ENCODE peak calls at places on chromosomes 6 and 20, in six cellular contexts. One of them, this sample, is unnamed.

GRCh38 chr20:49272654-49273053 is 5.2 kb downstream of the ZNFX1 start:
- DNase-seq in IMR-90: no peak
- DNase-seq in mammary epithelial cell: no peak
- DNase-seq in neural progenitor cell: no peak
- DNase-seq in A549: no peak
- DNase-seq in neuronal stem cell: no peak
- DNase-seq in this sample: no peak

GRCh38 chr20:36845288-36845969 is 30.5 kb upstream of the TLDC2 start:
- DNase-seq in neural progenitor cell: peak; percentile 32
- DNase-seq in neuronal stem cell: no peak
- DNase-seq in mammary epithelial cell: no peak
- DNase-seq in A549: no peak
- DNase-seq in IMR-90: no peak
- DNase-seq in this sample: peak; percentile 88

GRCh38 chr6:26025047-26025893 is 62.0 kb upstream of the HFE start:
- DNase-seq in neural progenitor cell: no peak
- DNase-seq in IMR-90: peak; percentile 91
- DNase-seq in neuronal stem cell: no peak
- DNase-seq in mammary epithelial cell: peak; percentile 61
- DNase-seq in A549: no peak
- DNase-seq in this sample: no peak

GRCh38 chr6:110342759-110343158 is 15.4 kb downstream of the METTL24 start:
- DNase-seq in IMR-90: no peak
- DNase-seq in neuronal stem cell: no peak
- DNase-seq in neural progenitor cell: no peak
- DNase-seq in A549: no peak
- DNase-seq in mammary epithelial cell: peak; percentile 5
- DNase-seq in this sample: no peak

GRCh38 chr6:154408906-154409500 is 52.4 kb upstream of the IPCEF1 start:
- DNase-seq in neural progenitor cell: no peak
- DNase-seq in mammary epithelial cell: no peak
- DNase-seq in A549: peak; percentile 43
- DNase-seq in IMR-90: peak; percentile 66
- DNase-seq in neuronal stem cell: no peak
- DNase-seq in this sample: peak; percentile 63

GRCh38 chr20:10236540-10237533 is 18.2 kb downstream of the SNAP25 start:
- DNase-seq in mammary epithelial cell: no peak
- DNase-seq in IMR-90: no peak
- DNase-seq in neuronal stem cell: no peak
- DNase-seq in neural progenitor cell: no peak
- DNase-seq in A549: no peak
- DNase-seq in this sample: no peak

GRCh38 chr6:135311446-135312200 is 130.5 kb downstream of the MYB start:
- DNase-seq in mammary epithelial cell: no peak
- DNase-seq in neuronal stem cell: no peak
- DNase-seq in neural progenitor cell: no peak
- DNase-seq in A549: no peak
- DNase-seq in IMR-90: no peak
- DNase-seq in this sample: no peak

GRCh38 chr20:44142416-44142815 is 44.6 kb downstream of the JPH2 start:
- DNase-seq in mammary epithelial cell: no peak
- DNase-seq in A549: no peak
- DNase-seq in neuronal stem cell: no peak
- DNase-seq in IMR-90: peak; percentile 50
- DNase-seq in neural progenitor cell: no peak
- DNase-seq in this sample: no peak

GRCh38 chr20:50528804-50529351 is 18.7 kb downstream of the PTPN1 start:
- DNase-seq in IMR-90: peak; percentile 39
- DNase-seq in A549: no peak
- DNase-seq in neuronal stem cell: no peak
- DNase-seq in mammary epithelial cell: no peak
- DNase-seq in neural progenitor cell: no peak
- DNase-seq in this sample: no peak

GRCh38 chr20:51487076-51487475 is 55.4 kb downstream of the NFATC2 start:
- DNase-seq in neuronal stem cell: no peak
- DNase-seq in IMR-90: no peak
- DNase-seq in A549: no peak
- DNase-seq in mammary epithelial cell: no peak
- DNase-seq in neural progenitor cell: peak; percentile 24
- DNase-seq in this sample: no peak

GRCh38 chr6:136753624-136754023 is 38.7 kb downstream of the MAP3K5 start:
- DNase-seq in mammary epithelial cell: peak; percentile 64
- DNase-seq in IMR-90: no peak
- DNase-seq in neuronal stem cell: no peak
- DNase-seq in neural progenitor cell: no peak
- DNase-seq in A549: no peak
- DNase-seq in this sample: no peak

GRCh38 chr6:102749210-102749971 is 1355.9 kb downstream of the GRIK2 start:
- DNase-seq in A549: no peak
- DNase-seq in neuronal stem cell: no peak
- DNase-seq in mammary epithelial cell: no peak
- DNase-seq in neural progenitor cell: no peak
- DNase-seq in IMR-90: no peak
- DNase-seq in this sample: no peak

GRCh38 chr20:41411458-41411857 is 44.8 kb upstream of the EMILIN3 start:
- DNase-seq in neuronal stem cell: no peak
- DNase-seq in IMR-90: peak; percentile 28
- DNase-seq in mammary epithelial cell: peak; percentile 5
- DNase-seq in A549: no peak
- DNase-seq in neural progenitor cell: peak; percentile 18
- DNase-seq in this sample: peak; percentile 79

GRCh38 chr6:105993769-105994521 is 92.2 kb upstream of the PRDM1 start:
- DNase-seq in IMR-90: peak; percentile 45
- DNase-seq in A549: no peak
- DNase-seq in neural progenitor cell: peak; percentile 63
- DNase-seq in mammary epithelial cell: no peak
- DNase-seq in neuronal stem cell: peak; percentile 37
- DNase-seq in this sample: no peak

GRCh38 chr20:38392356-38392755 is 42.8 kb downstream of the SNHG17 start:
- DNase-seq in IMR-90: no peak
- DNase-seq in neuronal stem cell: no peak
- DNase-seq in A549: no peak
- DNase-seq in mammary epithelial cell: no peak
- DNase-seq in neural progenitor cell: no peak
- DNase-seq in this sample: peak; percentile 55

GRCh38 chr20:9515211-9515580 is 806 bp downstream of the LAMP5 start:
- DNase-seq in IMR-90: no peak
- DNase-seq in mammary epithelial cell: no peak
- DNase-seq in neuronal stem cell: no peak
- DNase-seq in neural progenitor cell: no peak
- DNase-seq in A549: no peak
- DNase-seq in this sample: no peak

GRCh38 chr20:33370296-33370695 is 31.0 kb downstream of the CDK5RAP1 start:
- DNase-seq in IMR-90: no peak
- DNase-seq in mammary epithelial cell: no peak
- DNase-seq in neuronal stem cell: no peak
- DNase-seq in neural progenitor cell: no peak
- DNase-seq in A549: no peak
- DNase-seq in this sample: no peak

GRCh38 chr20:8339313-8339712 is 207.2 kb downstream of the PLCB1 start:
- DNase-seq in IMR-90: no peak
- DNase-seq in neural progenitor cell: no peak
- DNase-seq in A549: no peak
- DNase-seq in neuronal stem cell: no peak
- DNase-seq in mammary epithelial cell: no peak
- DNase-seq in this sample: no peak

GRCh38 chr20:42530855-42531674 is 658.6 kb downstream of the PTPRT start:
- DNase-seq in mammary epithelial cell: no peak
- DNase-seq in neuronal stem cell: peak; percentile 26
- DNase-seq in IMR-90: no peak
- DNase-seq in neural progenitor cell: peak; percentile 60
- DNase-seq in A549: peak; percentile 11
- DNase-seq in this sample: peak; percentile 78

GRCh38 chr20:38117635-38118034 is 47.4 kb downstream of the TGM2 start:
- DNase-seq in IMR-90: peak; percentile 66
- DNase-seq in neural progenitor cell: no peak
- DNase-seq in A549: no peak
- DNase-seq in neuronal stem cell: no peak
- DNase-seq in mammary epithelial cell: peak; percentile 87
- DNase-seq in this sample: no peak

GRCh38 chr6:24981385-24981758 is 45.6 kb upstream of the RIPOR2 start:
- DNase-seq in mammary epithelial cell: no peak
- DNase-seq in neural progenitor cell: peak; percentile 18
- DNase-seq in neuronal stem cell: no peak
- DNase-seq in A549: no peak
- DNase-seq in IMR-90: peak; percentile 49
- DNase-seq in this sample: no peak

GRCh38 chr6:131013495-131013894 is 49.5 kb downstream of the EPB41L2 start:
- DNase-seq in neuronal stem cell: no peak
- DNase-seq in mammary epithelial cell: peak; percentile 33
- DNase-seq in IMR-90: peak; percentile 88
- DNase-seq in A549: no peak
- DNase-seq in neural progenitor cell: no peak
- DNase-seq in this sample: no peak

GRCh38 chr6:65448806-65449397 is 258.1 kb downstream of the EYS start:
- DNase-seq in neural progenitor cell: no peak
- DNase-seq in IMR-90: no peak
- DNase-seq in mammary epithelial cell: no peak
- DNase-seq in A549: no peak
- DNase-seq in neuronal stem cell: no peak
- DNase-seq in this sample: no peak

GRCh38 chr20:38143646-38144554 is 21.2 kb downstream of the TGM2 start:
- DNase-seq in IMR-90: peak; percentile 95
- DNase-seq in neuronal stem cell: no peak
- DNase-seq in mammary epithelial cell: peak; percentile 97
- DNase-seq in A549: peak; percentile 63
- DNase-seq in neural progenitor cell: no peak
- DNase-seq in this sample: no peak

DNA sequence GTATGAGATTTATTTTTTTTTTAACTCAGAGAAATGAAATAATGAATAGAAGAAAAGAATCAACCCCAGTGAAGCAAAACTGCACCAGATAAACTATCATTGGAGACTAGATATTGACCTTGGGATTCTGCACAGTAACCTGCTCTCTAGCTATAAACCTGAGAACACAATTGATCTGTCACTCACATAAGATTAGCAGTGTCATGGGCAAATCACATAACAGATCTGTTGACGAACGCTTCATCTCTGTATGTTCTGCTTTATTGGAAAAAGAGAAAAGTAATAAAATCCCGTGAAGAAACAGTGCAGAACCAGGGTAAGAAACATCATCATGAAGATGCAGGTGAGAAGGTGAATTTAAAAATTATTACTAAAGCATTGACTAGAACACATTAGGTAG is 52.8 kb upstream of the RGS17 start:
- DNase-seq in neuronal stem cell: no peak
- DNase-seq in neural progenitor cell: no peak
- DNase-seq in A549: no peak
- DNase-seq in mammary epithelial cell: no peak
- DNase-seq in IMR-90: no peak
- DNase-seq in this sample: no peak
- H3K27ac ChIP-seq in neuronal stem cell: no peak overlapping the region
- H3K27ac ChIP-seq in neural progenitor cell: no peak overlapping the region
- H3K27ac ChIP-seq in A549: no peak overlapping the region
- H3K27ac ChIP-seq in mammary epithelial cell: no peak overlapping the region
- H3K27ac ChIP-seq in IMR-90: no peak overlapping the region
- H3K27ac ChIP-seq in this sample: no peak overlapping the region

GRCh38 chr6:37137201-37137880 is 32.6 kb upstream of the PIM1 start:
- DNase-seq in IMR-90: peak; percentile 99
- DNase-seq in neural progenitor cell: peak; percentile 93
- DNase-seq in neuronal stem cell: peak; percentile 92
- DNase-seq in A549: peak; percentile 85
- DNase-seq in mammary epithelial cell: peak; percentile 96
- DNase-seq in this sample: no peak
- H3K4me1 ChIP-seq in IMR-90: peaks cover 46% of the 10 kb centered on the region
- H3K4me1 ChIP-seq in neural progenitor cell: peaks cover 41% of the 10 kb centered on the region
- H3K4me1 ChIP-seq in neuronal stem cell: peaks cover 30% of the 10 kb centered on the region
- H3K4me1 ChIP-seq in A549: peaks cover 81% of the 10 kb centered on the region
- H3K4me1 ChIP-seq in mammary epithelial cell: peaks cover 44% of the 10 kb centered on the region
- H3K4me1 ChIP-seq in this sample: no peaks in the 10 kb centered on the region

GRCh38 chr6:142693446-142693845 is 251.5 kb downstream of the HIVEP2 start:
- DNase-seq in neural progenitor cell: no peak
- DNase-seq in neuronal stem cell: no peak
- DNase-seq in IMR-90: peak; percentile 68
- DNase-seq in A549: no peak
- DNase-seq in mammary epithelial cell: peak; percentile 37
- DNase-seq in this sample: no peak
- H3K4me2 ChIP-seq in neural progenitor cell: peak overlapping the region; percentile 48
- H3K4me2 ChIP-seq in neuronal stem cell: no peak overlapping the region
- H3K4me2 ChIP-seq in IMR-90: peak overlapping the region; percentile 21
- H3K4me2 ChIP-seq in A549: no peak overlapping the region
- H3K4me2 ChIP-seq in mammary epithelial cell: no peak overlapping the region
- H3K4me2 ChIP-seq in this sample: no peak overlapping the region

DNA sequence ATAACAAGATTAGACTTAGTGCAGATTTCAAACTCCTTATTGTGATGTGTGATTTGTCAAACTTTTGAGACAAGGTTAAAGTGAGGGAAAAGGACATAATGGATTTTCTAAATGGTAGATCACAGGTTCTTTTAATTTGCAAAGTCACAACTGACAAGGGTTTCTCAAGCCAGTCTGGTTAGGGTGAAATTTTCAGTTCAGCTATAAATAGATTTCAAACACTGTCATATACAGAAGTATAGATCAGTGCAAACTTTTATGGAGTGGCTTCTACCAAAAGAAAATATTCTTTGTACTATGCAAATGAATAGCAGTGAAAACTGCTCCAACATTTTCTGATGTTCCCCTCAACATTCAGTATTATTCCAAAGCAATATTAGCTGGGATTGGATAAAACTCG is 337.1 kb upstream of the MAN1A1 start:
- DNase-seq in neuronal stem cell: no peak
- DNase-seq in A549: no peak
- DNase-seq in mammary epithelial cell: no peak
- DNase-seq in neural progenitor cell: no peak
- DNase-seq in IMR-90: no peak
- DNase-seq in this sample: no peak
- H3K27ac ChIP-seq in neuronal stem cell: no peak overlapping the region
- H3K27ac ChIP-seq in A549: no peak overlapping the region
- H3K27ac ChIP-seq in mammary epithelial cell: no peak overlapping the region
- H3K27ac ChIP-seq in neural progenitor cell: no peak overlapping the region
- H3K27ac ChIP-seq in IMR-90: no peak overlapping the region
- H3K27ac ChIP-seq in this sample: no peak overlapping the region

This sample was measured in Karpas-422.